ENCODE peak calls at places on chromosomes 13 and 19, in ten cellular contexts. T, V, A, W, F, Y, H, S, Z and R are unnamed samples.

GRCh38 chr19:55255618-55256423 is 3.0 kb downstream of the PPP6R1 start:
- DNase-seq in Z (peak; percentile 16), S (peak; percentile 75), H (no peak), Y (peak; percentile 38), V (peak; percentile 66), A (no peak), F (no peak), W (peak; percentile 97), T (no peak), R (no peak)

GRCh38 chr13:60139272-60139671 is 24.5 kb downstream of the DIAPH3 start:
- DNase-seq in Z (no peak), Y (no peak), S (no peak), F (no peak), W (no peak), V (no peak), H (no peak), A (no peak), T (no peak), R (no peak)

GRCh38 chr19:46721269-46722003 is 4.5 kb upstream of the PRKD2 start:
- DNase-seq in Y (no peak), H (peak; percentile 60), S (no peak), F (no peak), T (no peak), Z (no peak), A (no peak), V (no peak), W (no peak), R (no peak)

GRCh38 chr19:4233282-4233853 is 4.0 kb downstream of the EBI3 start:
- DNase-seq in Y (peak; percentile 28), A (no peak), Z (peak; percentile 63), T (peak; percentile 24), W (no peak), H (peak; percentile 71), S (peak; percentile 89), F (peak; percentile 14), V (peak; percentile 23), R (peak; percentile 50)

GRCh38 chr13:51832471-51833152 is 12.4 kb downstream of the TMEM272 start:
- DNase-seq in H (no peak), S (peak; percentile 65), T (no peak), V (peak; percentile 83), W (peak; percentile 12), F (peak; percentile 8), Y (peak; percentile 39), A (peak; percentile 80), Z (peak; percentile 40), R (no peak)

GRCh38 chr19:30651066-30651465 is 278.9 kb downstream of the ZNF536 start:
- DNase-seq in T (no peak), H (no peak), F (no peak), Z (no peak), W (no peak), S (no peak), V (no peak), Y (no peak), A (no peak), R (no peak)

GRCh38 chr19:12783226-12783848 is 7.9 kb upstream of the JUNB start:
- DNase-seq in T (no peak), Y (peak; percentile 44), Z (no peak), S (peak; percentile 84), H (no peak), V (no peak), W (no peak), A (no peak), F (no peak), R (no peak)

GRCh38 chr13:43298799-43299198 is 275.4 kb downstream of the DNAJC15 start:
- DNase-seq in H (no peak), T (no peak), S (no peak), A (no peak), V (no peak), Z (no peak), W (no peak), F (no peak), Y (no peak), R (no peak)

GRCh38 chr19:2255982-2256685 is at the start of gene JSRP1:
- DNase-seq in S (no peak), F (no peak), A (no peak), Y (no peak), W (no peak), H (no peak), Z (no peak), V (no peak), T (no peak), R (no peak)